ENCODE peak calls at places on chromosomes 6 and 20, in six cellular contexts. One of them, this sample, is unnamed.

GRCh38 chr6:34339432-34339831 is 53.0 kb downstream of the NUDT3 start:
- DNase-seq in neuronal stem cell: no peak
- DNase-seq in mesenchymal stem cell: peak
- DNase-seq in mesendoderm: no peak
- DNase-seq in H1: no peak
- DNase-seq in trophoblast cell: no peak
- DNase-seq in this sample: no peak

GRCh38 chr6:56840467-56841371 is 114.2 kb upstream of the BEND6 start:
- DNase-seq in trophoblast cell: peak
- DNase-seq in H1: no peak
- DNase-seq in mesenchymal stem cell: peak
- DNase-seq in mesendoderm: peak
- DNase-seq in neuronal stem cell: no peak
- DNase-seq in this sample: peak

GRCh38 chr20:46350201-46350985 is 42.1 kb upstream of the CDH22 start:
- DNase-seq in H1: no peak
- DNase-seq in mesendoderm: peak
- DNase-seq in trophoblast cell: no peak
- DNase-seq in neuronal stem cell: peak
- DNase-seq in mesenchymal stem cell: peak
- DNase-seq in this sample: peak

GRCh38 chr6:149931501-149931900 is 8.6 kb upstream of the RAET1G start:
- DNase-seq in trophoblast cell: no peak
- DNase-seq in mesenchymal stem cell: no peak
- DNase-seq in H1: no peak
- DNase-seq in mesendoderm: no peak
- DNase-seq in neuronal stem cell: no peak
- DNase-seq in this sample: no peak

GRCh38 chr6:81366970-81367369 is 385.5 kb downstream of the TENT5A start:
- DNase-seq in H1: no peak
- DNase-seq in neuronal stem cell: no peak
- DNase-seq in trophoblast cell: no peak
- DNase-seq in mesendoderm: no peak
- DNase-seq in mesenchymal stem cell: no peak
- DNase-seq in this sample: no peak

GRCh38 chr6:77466055-77467028 is 3.1 kb upstream of the HTR1B start:
- DNase-seq in trophoblast cell: no peak
- DNase-seq in mesenchymal stem cell: peak
- DNase-seq in mesendoderm: peak
- DNase-seq in H1: no peak
- DNase-seq in neuronal stem cell: peak
- DNase-seq in this sample: peak

GRCh38 chr20:60255866-60256265 is 297.6 kb downstream of the CDH26 start:
- DNase-seq in mesenchymal stem cell: no peak
- DNase-seq in mesendoderm: no peak
- DNase-seq in trophoblast cell: no peak
- DNase-seq in H1: no peak
- DNase-seq in neuronal stem cell: no peak
- DNase-seq in this sample: peak

GRCh38 chr6:52552278-52552643 is 24.6 kb downstream of the TRAM2 start:
- DNase-seq in H1: no peak
- DNase-seq in neuronal stem cell: no peak
- DNase-seq in mesenchymal stem cell: no peak
- DNase-seq in trophoblast cell: no peak
- DNase-seq in mesendoderm: no peak
- DNase-seq in this sample: no peak

GRCh38 chr6:31529329-31530150 is 778 bp downstream of the MCCD1 start:
- DNase-seq in neuronal stem cell: no peak
- DNase-seq in H1: no peak
- DNase-seq in mesendoderm: peak
- DNase-seq in trophoblast cell: no peak
- DNase-seq in mesenchymal stem cell: no peak
- DNase-seq in this sample: no peak

GRCh38 chr6:83546636-83547035 is 34.3 kb downstream of the PRSS35 start:
- DNase-seq in neuronal stem cell: no peak
- DNase-seq in trophoblast cell: no peak
- DNase-seq in mesenchymal stem cell: peak
- DNase-seq in H1: no peak
- DNase-seq in mesendoderm: no peak
- DNase-seq in this sample: peak

GRCh38 chr6:132341646-132342045 is 59.6 kb downstream of the MOXD1 start:
- DNase-seq in neuronal stem cell: no peak
- DNase-seq in mesenchymal stem cell: no peak
- DNase-seq in mesendoderm: no peak
- DNase-seq in H1: no peak
- DNase-seq in trophoblast cell: no peak
- DNase-seq in this sample: no peak

DNA sequence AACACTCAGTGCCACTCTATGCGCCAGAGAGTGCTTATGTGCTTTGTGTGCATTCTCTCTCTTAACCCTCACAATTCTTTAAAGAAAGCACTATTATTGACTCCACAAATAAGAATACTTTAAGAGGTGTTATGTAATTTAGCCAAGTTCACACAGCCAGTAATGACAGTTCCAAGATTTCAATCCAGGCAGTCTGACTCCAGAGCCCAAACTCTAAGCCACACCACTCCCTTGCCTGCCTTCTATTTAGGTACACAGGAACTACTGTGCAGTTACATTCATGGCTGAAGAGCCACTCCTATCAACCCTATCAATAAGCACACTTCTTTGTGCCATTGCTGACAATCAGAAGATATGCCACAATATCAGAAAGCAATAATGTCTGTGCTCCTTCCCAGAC is 93.3 kb downstream of the PTPRK start:
- DNase-seq in trophoblast cell: no peak
- DNase-seq in mesenchymal stem cell: no peak
- DNase-seq in neuronal stem cell: no peak
- DNase-seq in mesendoderm: no peak
- DNase-seq in H1: no peak
- DNase-seq in this sample: no peak
- H2AK5ac ChIP-seq in trophoblast cell: no peak
- H2AK5ac ChIP-seq in mesenchymal stem cell: no peak
- H2AK5ac ChIP-seq in neuronal stem cell: no peak
- H2AK5ac ChIP-seq in mesendoderm: no peak
- H2AK5ac ChIP-seq in H1: no peak
- H2AK5ac ChIP-seq in this sample: no peak

DNA sequence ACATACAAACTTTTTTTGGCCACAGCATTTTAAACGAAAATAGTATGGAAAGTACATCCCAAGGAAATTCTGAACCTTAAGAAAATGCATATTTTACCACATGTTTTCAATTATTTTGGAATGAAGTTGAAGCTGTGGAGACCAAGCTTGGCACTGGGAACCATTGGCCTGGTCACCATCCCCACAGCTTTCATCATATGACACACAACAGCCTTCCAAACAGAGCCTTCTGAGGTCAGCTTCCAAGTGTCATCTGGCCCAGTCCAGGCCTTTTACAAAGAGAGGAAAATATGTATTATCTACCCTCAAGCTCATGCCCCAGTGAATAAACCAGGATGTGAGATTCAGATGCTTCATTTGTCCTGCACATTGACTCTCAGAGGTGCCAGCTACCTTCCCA is 83.2 kb downstream of the SOD2 start:
- DNase-seq in H1: no peak
- DNase-seq in neuronal stem cell: no peak
- DNase-seq in mesenchymal stem cell: no peak
- DNase-seq in mesendoderm: no peak
- DNase-seq in trophoblast cell: no peak
- DNase-seq in this sample: no peak
- H3K4me3 ChIP-seq in H1: no peak
- H3K4me3 ChIP-seq in neuronal stem cell: no peak
- H3K4me3 ChIP-seq in mesenchymal stem cell: no peak
- H3K4me3 ChIP-seq in mesendoderm: no peak
- H3K4me3 ChIP-seq in trophoblast cell: no peak
- H3K4me3 ChIP-seq in this sample: no peak

DNA sequence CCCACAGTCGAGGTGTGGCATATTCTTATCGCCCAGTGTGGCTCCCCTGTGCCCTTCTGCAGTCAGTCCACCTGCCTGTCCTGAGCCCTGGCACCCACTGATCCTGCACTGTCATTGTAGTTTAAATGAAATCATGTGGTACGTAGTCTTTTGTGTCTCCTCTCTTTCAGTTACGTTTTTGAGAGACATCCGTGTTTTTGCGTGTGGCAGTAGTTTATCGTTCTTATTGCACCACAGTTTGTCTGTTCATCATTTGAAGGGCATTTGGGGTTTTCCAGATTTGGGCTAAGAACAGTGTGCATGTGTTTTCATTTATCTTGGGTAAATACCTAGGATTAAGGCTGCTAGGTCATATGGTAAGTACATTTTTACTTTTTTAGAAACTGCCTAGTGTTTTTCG is 49.3 kb downstream of the SPATA2 start:
- DNase-seq in neuronal stem cell: no peak
- DNase-seq in mesendoderm: no peak
- DNase-seq in trophoblast cell: peak
- DNase-seq in mesenchymal stem cell: no peak
- DNase-seq in H1: no peak
- DNase-seq in this sample: peak
- H2AK5ac ChIP-seq in neuronal stem cell: no peak
- H2AK5ac ChIP-seq in mesendoderm: no peak
- H2AK5ac ChIP-seq in trophoblast cell: no peak
- H2AK5ac ChIP-seq in mesenchymal stem cell: no peak
- H2AK5ac ChIP-seq in H1: no peak
- H2AK5ac ChIP-seq in this sample: no peak

DNA sequence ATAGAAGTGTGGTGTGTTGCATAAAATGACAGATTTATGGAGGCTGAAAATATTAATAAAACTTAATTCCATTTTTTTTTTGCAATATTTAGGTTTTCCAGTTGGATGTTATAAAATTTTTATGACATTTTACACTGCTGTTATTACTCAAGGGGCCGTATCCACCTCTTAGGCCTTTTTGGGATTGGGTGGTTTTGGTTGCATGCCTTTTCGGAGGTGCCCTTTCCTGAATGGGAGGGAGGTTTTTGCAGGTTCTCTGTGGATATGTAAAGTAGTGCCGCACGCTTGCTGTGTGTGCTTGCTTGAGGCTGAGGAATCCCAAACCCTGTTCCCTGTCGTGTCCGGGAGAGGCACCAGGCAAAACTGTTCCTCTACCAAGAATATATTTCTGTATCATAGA is 6.8 kb downstream of the ARID1B start:
- DNase-seq in neuronal stem cell: no peak
- DNase-seq in mesendoderm: peak
- DNase-seq in mesenchymal stem cell: no peak
- DNase-seq in trophoblast cell: no peak
- DNase-seq in H1: no peak
- DNase-seq in this sample: no peak
- H3K4me3 ChIP-seq in neuronal stem cell: no peak
- H3K4me3 ChIP-seq in mesendoderm: no peak
- H3K4me3 ChIP-seq in mesenchymal stem cell: peak
- H3K4me3 ChIP-seq in trophoblast cell: no peak
- H3K4me3 ChIP-seq in H1: no peak
- H3K4me3 ChIP-seq in this sample: no peak